ENCODE peak calls at places on chromosome 13, in five cellular contexts. K, J, B, U and C are unnamed samples.

GRCh38 chr13:36814465-36814864 is 4.6 kb upstream of the RFXAP start:
- DNase-seq in B (no peak), J (no peak), U (no peak), K (no peak), C (no peak)

GRCh38 chr13:40399756-40400155 is 266.7 kb downstream of the FOXO1 start:
- DNase-seq in K (no peak), U (no peak), J (no peak), B (no peak), C (no peak)

GRCh38 chr13:44470623-44471562 is 97.3 kb downstream of the SERP2 start:
- DNase-seq in J (peak; percentile 40), K (no peak), U (no peak), B (no peak), C (no peak)

GRCh38 chr13:63625869-63626268 is 2210.2 kb upstream of the PCDH20 start:
- DNase-seq in U (no peak), K (no peak), J (no peak), B (no peak), C (no peak)

GRCh38 chr13:79490846-79491245 is 9.9 kb downstream of the NDFIP2 start:
- DNase-seq in K (no peak), J (no peak), B (no peak), U (no peak), C (no peak)

GRCh38 chr13:33940256-33940655 is 122.3 kb downstream of the RFC3 start:
- DNase-seq in U (no peak), J (no peak), B (no peak), K (no peak), C (no peak)

GRCh38 chr13:98847780-98848179 is 95.3 kb upstream of the SLC15A1 start:
- DNase-seq in U (no peak), J (no peak), K (no peak), B (no peak), C (no peak)

GRCh38 chr13:113162783-113163685 is 4.6 kb downstream of the PROZ start:
- DNase-seq in B (no peak), J (no peak), K (no peak), U (no peak), C (no peak)

GRCh38 chr13:26629260-26629659 is 71.8 kb downstream of the WASF3 start:
- DNase-seq in K (no peak), U (no peak), B (no peak), J (no peak), C (no peak)

GRCh38 chr13:49877629-49878218 is 58.4 kb downstream of the SPRYD7 start:
- DNase-seq in B (no peak), J (no peak), U (no peak), K (no peak), C (no peak)

GRCh38 chr13:74825170-74825948 is 656.6 kb downstream of the TBC1D4 start:
- DNase-seq in U (no peak), B (no peak), J (no peak), K (no peak), C (no peak)

GRCh38 chr13:97188207-97188606 is 33.9 kb upstream of the MBNL2 start:
- DNase-seq in U (no peak), B (no peak), K (no peak), J (no peak), C (no peak)

GRCh38 chr13:94520001-94520400 is 40.5 kb upstream of the DCT start:
- DNase-seq in U (no peak), B (no peak), J (no peak), K (no peak), C (no peak)

GRCh38 chr13:23254506-23254905 is 73.7 kb downstream of the SGCG start:
- DNase-seq in K (no peak), B (no peak), J (no peak), U (no peak), C (no peak)

GRCh38 chr13:79767126-79767525 is 286.2 kb downstream of the NDFIP2 start:
- DNase-seq in K (no peak), B (no peak), U (no peak), J (no peak), C (no peak)

GRCh38 chr13:73741742-73742141 is 392.5 kb downstream of the KLF12 start:
- DNase-seq in U (no peak), B (no peak), K (no peak), J (no peak), C (no peak)

GRCh38 chr13:28636677-28637317 is 22.1 kb upstream of the POMP start:
- DNase-seq in J (peak; percentile 84), K (peak; percentile 21), B (peak; percentile 16), U (no peak), C (peak; percentile 56)

GRCh38 chr13:34657716-34658115 is 284.4 kb upstream of the NBEA start:
- DNase-seq in B (no peak), J (no peak), K (no peak), U (no peak), C (no peak)

GRCh38 chr13:73428137-73428536 is 369.3 kb downstream of the KLF5 start:
- DNase-seq in K (no peak), U (no peak), J (no peak), B (no peak), C (no peak)

GRCh38 chr13:41352935-41353801 is 42.1 kb downstream of the NAA16 start:
- DNase-seq in B (peak; percentile 42), K (peak; percentile 4), J (peak; percentile 67), U (no peak), C (peak; percentile 25)

GRCh38 chr13:76808927-76809326 is 77.3 kb downstream of the KCTD12 start:
- DNase-seq in U (no peak), J (no peak), K (no peak), B (no peak), C (no peak)

GRCh38 chr13:99979453-99980200 is 2.0 kb upstream of the ZIC2 start:
- DNase-seq in J (no peak), B (no peak), U (no peak), K (no peak), C (no peak)

GRCh38 chr13:30274083-30274482 is 33.3 kb downstream of the KATNAL1 start:
- DNase-seq in B (no peak), K (no peak), J (no peak), U (no peak), C (no peak)

GRCh38 chr13:113076681-113077401 is 28.8 kb upstream of the F7 start:
- DNase-seq in K (no peak), U (no peak), B (no peak), J (no peak), C (no peak)